ENCODE peak calls at places on chromosomes 11 and 22, in seven cellular contexts. J is activated T-helper 1 cell treated with anti-CD3 and anti-CD28 coated beads, Interleukin-2, amount 50 U/mL, for 16 hours; Z is activated CD8-positive, alpha-beta T cell treated with anti-CD3 and anti-CD28 coated beads for 36 hours; M is NCI-H1930; F is fibroblast of pulmonary artery; S is GM13977; U is left colon. I is an unnamed sample.

GRCh38 chr11:62757846-62758788 is 3.3 kb upstream of the POLR2G start:
- DNase-seq in J (no peak), Z (no peak), M (no peak), F (no peak), S (no peak), U (no peak), I (no peak)

GRCh38 chr11:44848203-44848962 is 102.3 kb downstream of the TP53I11 start:
- DNase-seq in J (no peak), Z (no peak), M (no peak), F (no peak), S (no peak), U (no peak), I (no peak)

GRCh38 chr11:81220166-81220895 is 1513.3 kb downstream of the FAM181B start:
- DNase-seq in J (no peak), Z (no peak), M (no peak), F (no peak), S (no peak), U (no peak), I (no peak)

GRCh38 chr11:2975594-2975993 is 16.5 kb downstream of the NAP1L4 start:
- DNase-seq in J (no peak), Z (peak; percentile 57), M (no peak), F (peak; percentile 51), S (peak; percentile 36), U (peak; percentile 28), I (peak; percentile 77)

GRCh38 chr11:68396526-68396925 is 64.0 kb upstream of the PPP6R3 start:
- DNase-seq in J (no peak), Z (no peak), M (no peak), F (no peak), S (no peak), U (no peak), I (no peak)

GRCh38 chr11:61567286-61568061 is 13.4 kb downstream of the SYT7 start:
- DNase-seq in J (peak; percentile 33), Z (peak; percentile 83), M (no peak), F (peak; percentile 83), S (peak; percentile 89), U (peak; percentile 84), I (peak; percentile 84)

GRCh38 chr11:17257200-17257599 is 19.3 kb upstream of the NUCB2 start:
- DNase-seq in J (no peak), Z (no peak), M (no peak), F (peak; percentile 76), S (no peak), U (no peak), I (no peak)

GRCh38 chr11:3380706-3381570 is 2.0 kb upstream of the ZNF195 start:
- DNase-seq in J (no peak), Z (no peak), M (no peak), F (no peak), S (no peak), U (no peak), I (no peak)

GRCh38 chr11:124754309-124754708 is 2.3 kb upstream of the VSIG2 start:
- DNase-seq in J (no peak), Z (no peak), M (no peak), F (no peak), S (no peak), U (no peak), I (peak; percentile 49)

GRCh38 chr11:66727282-66727882 is 1.6 kb downstream of the SPTBN2 start:
- DNase-seq in J (no peak), Z (peak; percentile 41), M (no peak), F (peak; percentile 10), S (no peak), U (peak; percentile 39), I (peak; percentile 21)

GRCh38 chr22:25545117-25545516 is 19.4 kb upstream of the GRK3 start:
- DNase-seq in J (no peak), Z (no peak), M (no peak), F (no peak), S (no peak), U (no peak), I (no peak)

GRCh38 chr22:42716649-42717127 is 4.0 kb downstream of the A4GALT start:
- DNase-seq in J (no peak), Z (no peak), M (no peak), F (no peak), S (no peak), U (no peak), I (no peak)

GRCh38 chr11:2461253-2462091 is 16.7 kb downstream of the KCNQ1 start:
- DNase-seq in J (no peak), Z (no peak), M (no peak), F (no peak), S (no peak), U (no peak), I (no peak)

GRCh38 chr11:126318642-126319373 is 14.9 kb downstream of the DCPS start:
- DNase-seq in J (no peak), Z (peak; percentile 55), M (no peak), F (peak; percentile 71), S (peak; percentile 61), U (no peak), I (peak; percentile 70)

GRCh38 chr22:32080904-32081303 is 37.8 kb downstream of the SLC5A1 start:
- DNase-seq in J (peak; percentile 5), Z (peak; percentile 34), M (peak; percentile 17), F (peak; percentile 72), S (peak; percentile 67), U (peak; percentile 26), I (peak; percentile 47)

GRCh38 chr11:34468209-34468841 is 29.6 kb downstream of the CAT start:
- DNase-seq in J (peak; percentile 8), Z (peak; percentile 76), M (no peak), F (peak; percentile 23), S (peak; percentile 48), U (peak; percentile 37), I (no peak)

GRCh38 chr11:3161720-3162409 is 3.2 kb downstream of the OSBPL5 start:
- DNase-seq in J (no peak), Z (no peak), M (no peak), F (no peak), S (no peak), U (no peak), I (no peak)

GRCh38 chr11:110711776-110712642 is at the start of gene ARHGAP20:
- DNase-seq in J (no peak), Z (peak; percentile 74), M (peak; percentile 34), F (peak; percentile 67), S (peak; percentile 82), U (peak; percentile 74), I (peak; percentile 57)

GRCh38 chr11:35246725-35247124 is 107.8 kb downstream of the CD44 start:
- DNase-seq in J (no peak), Z (no peak), M (no peak), F (peak; percentile 64), S (no peak), U (no peak), I (no peak)

GRCh38 chr11:11148104-11148509 is 204.9 kb downstream of the CSNK2A3 start:
- DNase-seq in J (no peak), Z (peak; percentile 32), M (no peak), F (peak; percentile 82), S (no peak), U (peak; percentile 30), I (no peak)

GRCh38 chr22:49521787-49522224 is 305.9 kb downstream of the BRD1 start:
- DNase-seq in J (no peak), Z (no peak), M (no peak), F (no peak), S (no peak), U (no peak), I (no peak)

GRCh38 chr22:42066133-42066761 is 4.4 kb downstream of the NAGA start:
- DNase-seq in J (no peak), Z (no peak), M (no peak), F (no peak), S (no peak), U (no peak), I (no peak)

GRCh38 chr11:33674035-33674814 is 26.4 kb downstream of the C11orf91 start:
- DNase-seq in J (no peak), Z (no peak), M (no peak), F (no peak), S (no peak), U (no peak), I (no peak)

GRCh38 chr11:128884703-128885338 is 6.3 kb upstream of the KCNJ5 start:
- DNase-seq in J (peak; percentile 25), Z (peak; percentile 67), M (peak; percentile 53), F (peak; percentile 79), S (peak; percentile 74), U (peak; percentile 50), I (peak; percentile 74)